ENCODE peak calls at places on chromosomes 2 and 18, in seven cellular contexts. T, W, S, G, U, C and F are unnamed samples.

GRCh38 chr2:234873828-234874173 is 78.0 kb upstream of the SH3BP4 start:
- DNase-seq in C (peak), U (no peak), G (no peak), W (peak), S (no peak), T (peak), F (no peak)

GRCh38 chr2:128607440-128607839 is 288.8 kb upstream of the HS6ST1 start:
- DNase-seq in G (no peak), T (no peak), U (no peak), S (no peak), C (no peak), W (peak), F (peak)

GRCh38 chr2:46315103-46315890 is 18.1 kb downstream of the EPAS1 start:
- DNase-seq in T (peak), W (peak), C (peak), S (no peak), G (no peak), U (no peak), F (peak)

GRCh38 chr2:221554769-221555510 is 17.2 kb downstream of the EPHA4 start:
- DNase-seq in T (no peak), S (no peak), G (no peak), W (no peak), U (no peak), C (no peak), F (no peak)

GRCh38 chr2:38184964-38185603 is 109.1 kb upstream of the CYP1B1 start:
- DNase-seq in S (no peak), W (no peak), G (no peak), T (peak), U (no peak), C (peak), F (no peak)

GRCh38 chr18:4096501-4096900 is 358.6 kb downstream of the DLGAP1 start:
- DNase-seq in T (no peak), C (no peak), U (no peak), S (no peak), G (no peak), W (no peak), F (no peak)

GRCh38 chr18:50656396-50656795 is 96.5 kb downstream of the MAPK4 start:
- DNase-seq in W (no peak), G (no peak), U (no peak), T (no peak), C (no peak), S (no peak), F (no peak)

GRCh38 chr2:219887870-219888269 is 260.4 kb downstream of the SLC4A3 start:
- DNase-seq in W (no peak), C (no peak), U (no peak), G (no peak), S (no peak), T (no peak), F (no peak)

GRCh38 chr2:84958135-84959044 is 12.6 kb upstream of the KCMF1 start:
- DNase-seq in W (peak), S (no peak), C (peak), G (peak), U (no peak), T (peak), F (peak)

GRCh38 chr2:105804266-105804665 is 59.6 kb downstream of the NCK2 start:
- DNase-seq in C (no peak), T (peak), G (peak), W (no peak), S (no peak), U (no peak), F (no peak)

GRCh38 chr2:25512707-25513106 is 160.7 kb downstream of the DTNB start:
- DNase-seq in U (no peak), S (no peak), T (no peak), C (no peak), G (no peak), W (no peak), F (no peak)

GRCh38 chr2:27885656-27886055 is 4.5 kb downstream of the RBKS start:
- DNase-seq in U (no peak), S (no peak), G (no peak), W (no peak), T (no peak), C (peak), F (no peak)

GRCh38 chr2:172088245-172089004 is 3.1 kb downstream of the DLX1 start:
- DNase-seq in S (no peak), G (no peak), U (no peak), C (no peak), W (peak), T (no peak), F (no peak)

GRCh38 chr2:172462393-172463381 is 35.3 kb downstream of the ITGA6 start:
- DNase-seq in T (no peak), C (no peak), S (no peak), G (no peak), W (no peak), U (peak), F (no peak)

GRCh38 chr18:11251229-11251890 is 102.0 kb upstream of the PIEZO2 start:
- DNase-seq in U (no peak), W (peak), T (peak), G (no peak), C (no peak), S (no peak), F (no peak)

GRCh38 chr2:9556121-9556869 is 665 bp upstream of the ADAM17 start:
- DNase-seq in W (no peak), S (no peak), T (no peak), G (no peak), U (peak), C (peak), F (no peak)

GRCh38 chr2:239768031-239768800 is 256.9 kb downstream of the NDUFA10 start:
- DNase-seq in U (no peak), C (no peak), W (peak), G (no peak), S (no peak), T (no peak), F (peak)

GRCh38 chr2:67500541-67500940 is 103.4 kb downstream of the ETAA1 start:
- DNase-seq in T (no peak), U (no peak), W (no peak), S (no peak), C (no peak), G (no peak), F (no peak)

GRCh38 chr18:2932247-2933181 is 80.4 kb downstream of the LPIN2 start:
- DNase-seq in S (no peak), C (peak), W (no peak), T (peak), U (peak), G (peak), F (no peak)

GRCh38 chr2:3099145-3099859 is 278.3 kb downstream of the EIPR1 start:
- DNase-seq in C (no peak), W (no peak), S (no peak), T (no peak), U (no peak), G (no peak), F (no peak)

GRCh38 chr2:26563686-26564085 is 77.5 kb downstream of the CIB4 start:
- DNase-seq in T (no peak), S (no peak), W (peak), U (no peak), G (no peak), C (no peak), F (no peak)

GRCh38 chr18:50194623-50195532 is at the start of gene MYO5B:
- DNase-seq in C (no peak), T (no peak), G (peak), W (no peak), S (no peak), U (no peak), F (peak)

GRCh38 chr2:96540136-96540535 is 3.6 kb downstream of the ARID5A start:
- DNase-seq in U (no peak), S (no peak), W (no peak), G (no peak), C (no peak), T (peak), F (peak)